ENCODE peak calls at places on chromosomes 4 and X, in eight cellular contexts. One of them, this sample, is unnamed.

GRCh38 chr4:4868506-4869379 is 9.3 kb downstream of the MSX1 start:
- DNase-seq in activated CD4-positive, alpha-beta T cell treated with anti-CD3 and anti-CD28 coated beads for 48 hours: no peak
- DNase-seq in fibroblast of gingiva: no peak
- DNase-seq in upper lobe of left lung: no peak
- DNase-seq in pancreas: no peak
- DNase-seq in NCI-H2081: no peak
- DNase-seq in naive thymus-derived CD8-positive, alpha-beta T cell: no peak
- DNase-seq in NCI-H1436: no peak
- DNase-seq in this sample: no peak

GRCh38 chrX:154097003-154097596 is 417 bp downstream of the MECP2 start:
- DNase-seq in activated CD4-positive, alpha-beta T cell treated with anti-CD3 and anti-CD28 coated beads for 48 hours: peak
- DNase-seq in fibroblast of gingiva: peak
- DNase-seq in upper lobe of left lung: peak
- DNase-seq in pancreas: peak
- DNase-seq in NCI-H2081: peak
- DNase-seq in naive thymus-derived CD8-positive, alpha-beta T cell: peak
- DNase-seq in NCI-H1436: peak
- DNase-seq in this sample: peak

GRCh38 chr4:42152507-42153504 is at the start of gene BEND4:
- DNase-seq in activated CD4-positive, alpha-beta T cell treated with anti-CD3 and anti-CD28 coated beads for 48 hours: no peak
- DNase-seq in fibroblast of gingiva: no peak
- DNase-seq in upper lobe of left lung: no peak
- DNase-seq in pancreas: no peak
- DNase-seq in NCI-H2081: no peak
- DNase-seq in naive thymus-derived CD8-positive, alpha-beta T cell: peak
- DNase-seq in NCI-H1436: no peak
- DNase-seq in this sample: no peak

GRCh38 chrX:153347530-153347929 is 13.6 kb downstream of the ZNF275 start:
- DNase-seq in activated CD4-positive, alpha-beta T cell treated with anti-CD3 and anti-CD28 coated beads for 48 hours: no peak
- DNase-seq in fibroblast of gingiva: no peak
- DNase-seq in upper lobe of left lung: peak
- DNase-seq in pancreas: no peak
- DNase-seq in NCI-H2081: no peak
- DNase-seq in naive thymus-derived CD8-positive, alpha-beta T cell: no peak
- DNase-seq in NCI-H1436: no peak
- DNase-seq in this sample: no peak

GRCh38 chrX:128698528-128698927 is 646.3 kb upstream of the ACTRT1 start:
- DNase-seq in activated CD4-positive, alpha-beta T cell treated with anti-CD3 and anti-CD28 coated beads for 48 hours: no peak
- DNase-seq in fibroblast of gingiva: no peak
- DNase-seq in upper lobe of left lung: no peak
- DNase-seq in pancreas: no peak
- DNase-seq in NCI-H2081: peak
- DNase-seq in naive thymus-derived CD8-positive, alpha-beta T cell: no peak
- DNase-seq in NCI-H1436: no peak
- DNase-seq in this sample: no peak

GRCh38 chrX:2696698-2697215 is 5.7 kb downstream of the CD99 start:
- DNase-seq in activated CD4-positive, alpha-beta T cell treated with anti-CD3 and anti-CD28 coated beads for 48 hours: peak
- DNase-seq in fibroblast of gingiva: peak
- DNase-seq in upper lobe of left lung: no peak
- DNase-seq in pancreas: no peak
- DNase-seq in NCI-H2081: no peak
- DNase-seq in naive thymus-derived CD8-positive, alpha-beta T cell: no peak
- DNase-seq in NCI-H1436: no peak
- DNase-seq in this sample: no peak

GRCh38 chr4:172514011-172514410 is 654.6 kb upstream of the GALNT7 start:
- DNase-seq in activated CD4-positive, alpha-beta T cell treated with anti-CD3 and anti-CD28 coated beads for 48 hours: no peak
- DNase-seq in fibroblast of gingiva: no peak
- DNase-seq in upper lobe of left lung: no peak
- DNase-seq in pancreas: no peak
- DNase-seq in NCI-H2081: no peak
- DNase-seq in naive thymus-derived CD8-positive, alpha-beta T cell: no peak
- DNase-seq in NCI-H1436: no peak
- DNase-seq in this sample: no peak

GRCh38 chr4:8179771-8180170 is 19.3 kb upstream of the SH3TC1 start:
- DNase-seq in activated CD4-positive, alpha-beta T cell treated with anti-CD3 and anti-CD28 coated beads for 48 hours: no peak
- DNase-seq in fibroblast of gingiva: no peak
- DNase-seq in upper lobe of left lung: no peak
- DNase-seq in pancreas: no peak
- DNase-seq in NCI-H2081: no peak
- DNase-seq in naive thymus-derived CD8-positive, alpha-beta T cell: no peak
- DNase-seq in NCI-H1436: no peak
- DNase-seq in this sample: no peak

GRCh38 chr4:153294631-153295030 is 49.9 kb upstream of the MND1 start:
- DNase-seq in activated CD4-positive, alpha-beta T cell treated with anti-CD3 and anti-CD28 coated beads for 48 hours: no peak
- DNase-seq in fibroblast of gingiva: no peak
- DNase-seq in upper lobe of left lung: no peak
- DNase-seq in pancreas: no peak
- DNase-seq in NCI-H2081: no peak
- DNase-seq in naive thymus-derived CD8-positive, alpha-beta T cell: no peak
- DNase-seq in NCI-H1436: no peak
- DNase-seq in this sample: no peak

GRCh38 chr4:20256381-20256881 is 4.7 kb downstream of the SLIT2 start:
- DNase-seq in activated CD4-positive, alpha-beta T cell treated with anti-CD3 and anti-CD28 coated beads for 48 hours: no peak
- DNase-seq in fibroblast of gingiva: no peak
- DNase-seq in upper lobe of left lung: no peak
- DNase-seq in pancreas: no peak
- DNase-seq in NCI-H2081: no peak
- DNase-seq in naive thymus-derived CD8-positive, alpha-beta T cell: no peak
- DNase-seq in NCI-H1436: no peak
- DNase-seq in this sample: no peak

GRCh38 chr4:133287396-133287795 is 138.3 kb downstream of the PCDH10 start:
- DNase-seq in activated CD4-positive, alpha-beta T cell treated with anti-CD3 and anti-CD28 coated beads for 48 hours: no peak
- DNase-seq in fibroblast of gingiva: no peak
- DNase-seq in upper lobe of left lung: no peak
- DNase-seq in pancreas: no peak
- DNase-seq in NCI-H2081: no peak
- DNase-seq in naive thymus-derived CD8-positive, alpha-beta T cell: no peak
- DNase-seq in NCI-H1436: no peak
- DNase-seq in this sample: no peak

This sample was measured in type B pancreatic cell.